ENCODE peak calls at places on chromosomes 3 and 15, in eight cellular contexts. One of them, this sample, is unnamed.

GRCh38 chr15:78350058-78350457 is 9.9 kb downstream of the CRABP1 start:
- DNase-seq in stomach: no peak
- DNase-seq in GM23248: no peak
- DNase-seq in naive thymus-derived CD4-positive, alpha-beta T cell: no peak
- DNase-seq in Peyer's patch: no peak
- DNase-seq in psoas muscle: no peak
- DNase-seq in right lobe of liver: no peak
- DNase-seq in GM23338: no peak
- DNase-seq in this sample: no peak

GRCh38 chr3:31550452-31551251 is 17.9 kb downstream of the STT3B start:
- DNase-seq in stomach: no peak
- DNase-seq in GM23248: peak; percentile 57
- DNase-seq in naive thymus-derived CD4-positive, alpha-beta T cell: peak; percentile 47
- DNase-seq in Peyer's patch: no peak
- DNase-seq in psoas muscle: no peak
- DNase-seq in right lobe of liver: no peak
- DNase-seq in GM23338: peak; percentile 51
- DNase-seq in this sample: no peak

GRCh38 chr3:101279162-101279561 is 41.2 kb downstream of the IMPG2 start:
- DNase-seq in stomach: no peak
- DNase-seq in GM23248: peak; percentile 33
- DNase-seq in naive thymus-derived CD4-positive, alpha-beta T cell: no peak
- DNase-seq in Peyer's patch: no peak
- DNase-seq in psoas muscle: no peak
- DNase-seq in right lobe of liver: no peak
- DNase-seq in GM23338: no peak
- DNase-seq in this sample: no peak

GRCh38 chr3:98528474-98529346 is 3.1 kb upstream of the GPR15 start:
- DNase-seq in stomach: no peak
- DNase-seq in GM23248: no peak
- DNase-seq in naive thymus-derived CD4-positive, alpha-beta T cell: no peak
- DNase-seq in Peyer's patch: no peak
- DNase-seq in psoas muscle: no peak
- DNase-seq in right lobe of liver: no peak
- DNase-seq in GM23338: no peak
- DNase-seq in this sample: no peak

GRCh38 chr3:110773413-110773954 is 298.1 kb upstream of the NECTIN3 start:
- DNase-seq in stomach: no peak
- DNase-seq in GM23248: peak; percentile 68
- DNase-seq in naive thymus-derived CD4-positive, alpha-beta T cell: no peak
- DNase-seq in Peyer's patch: no peak
- DNase-seq in psoas muscle: no peak
- DNase-seq in right lobe of liver: no peak
- DNase-seq in GM23338: no peak
- DNase-seq in this sample: no peak

GRCh38 chr3:114803042-114803695 is 343.9 kb downstream of the ZBTB20 start:
- DNase-seq in stomach: no peak
- DNase-seq in GM23248: no peak
- DNase-seq in naive thymus-derived CD4-positive, alpha-beta T cell: no peak
- DNase-seq in Peyer's patch: no peak
- DNase-seq in psoas muscle: no peak
- DNase-seq in right lobe of liver: no peak
- DNase-seq in GM23338: no peak
- DNase-seq in this sample: no peak

GRCh38 chr15:73894133-73894814 is 20.9 kb downstream of the TBC1D21 start:
- DNase-seq in stomach: no peak
- DNase-seq in GM23248: no peak
- DNase-seq in naive thymus-derived CD4-positive, alpha-beta T cell: no peak
- DNase-seq in Peyer's patch: no peak
- DNase-seq in psoas muscle: no peak
- DNase-seq in right lobe of liver: no peak
- DNase-seq in GM23338: no peak
- DNase-seq in this sample: no peak

GRCh38 chr3:58244186-58244585 is 6.6 kb downstream of the ABHD6 start:
- DNase-seq in stomach: no peak
- DNase-seq in GM23248: no peak
- DNase-seq in naive thymus-derived CD4-positive, alpha-beta T cell: no peak
- DNase-seq in Peyer's patch: no peak
- DNase-seq in psoas muscle: no peak
- DNase-seq in right lobe of liver: no peak
- DNase-seq in GM23338: no peak
- DNase-seq in this sample: no peak

GRCh38 chr3:19811689-19812088 is 122.3 kb downstream of the EFHB start:
- DNase-seq in stomach: no peak
- DNase-seq in GM23248: no peak
- DNase-seq in naive thymus-derived CD4-positive, alpha-beta T cell: no peak
- DNase-seq in Peyer's patch: no peak
- DNase-seq in psoas muscle: no peak
- DNase-seq in right lobe of liver: no peak
- DNase-seq in GM23338: no peak
- DNase-seq in this sample: no peak

GRCh38 chr15:40313531-40314398 is 6.0 kb upstream of the PLCB2 start:
- DNase-seq in stomach: peak; percentile 89
- DNase-seq in GM23248: peak; percentile 59
- DNase-seq in naive thymus-derived CD4-positive, alpha-beta T cell: peak; percentile 69
- DNase-seq in Peyer's patch: peak; percentile 64
- DNase-seq in psoas muscle: no peak
- DNase-seq in right lobe of liver: no peak
- DNase-seq in GM23338: no peak
- DNase-seq in this sample: peak; percentile 78

GRCh38 chr3:141410408-141410807 is 42.1 kb downstream of the ZBTB38 start:
- DNase-seq in stomach: no peak
- DNase-seq in GM23248: peak; percentile 75
- DNase-seq in naive thymus-derived CD4-positive, alpha-beta T cell: no peak
- DNase-seq in Peyer's patch: no peak
- DNase-seq in psoas muscle: peak; percentile 84
- DNase-seq in right lobe of liver: peak; percentile 53
- DNase-seq in GM23338: no peak
- DNase-seq in this sample: no peak

GRCh38 chr3:147394168-147394941 is 12.0 kb downstream of the ZIC4 start:
- DNase-seq in stomach: no peak
- DNase-seq in GM23248: peak; percentile 78
- DNase-seq in naive thymus-derived CD4-positive, alpha-beta T cell: no peak
- DNase-seq in Peyer's patch: no peak
- DNase-seq in psoas muscle: no peak
- DNase-seq in right lobe of liver: peak; percentile 51
- DNase-seq in GM23338: peak; percentile 56
- DNase-seq in this sample: no peak

GRCh38 chr3:98594630-98594961 is 1.2 kb upstream of the CPOX start:
- DNase-seq in stomach: no peak
- DNase-seq in GM23248: no peak
- DNase-seq in naive thymus-derived CD4-positive, alpha-beta T cell: no peak
- DNase-seq in Peyer's patch: no peak
- DNase-seq in psoas muscle: no peak
- DNase-seq in right lobe of liver: no peak
- DNase-seq in GM23338: no peak
- DNase-seq in this sample: no peak

GRCh38 chr3:54360320-54360719 is 238.0 kb downstream of the CACNA2D3 start:
- DNase-seq in stomach: no peak
- DNase-seq in GM23248: no peak
- DNase-seq in naive thymus-derived CD4-positive, alpha-beta T cell: no peak
- DNase-seq in Peyer's patch: no peak
- DNase-seq in psoas muscle: no peak
- DNase-seq in right lobe of liver: no peak
- DNase-seq in GM23338: peak; percentile 39
- DNase-seq in this sample: no peak

GRCh38 chr3:54366007-54366406 is 243.7 kb downstream of the CACNA2D3 start:
- DNase-seq in stomach: no peak
- DNase-seq in GM23248: no peak
- DNase-seq in naive thymus-derived CD4-positive, alpha-beta T cell: no peak
- DNase-seq in Peyer's patch: no peak
- DNase-seq in psoas muscle: no peak
- DNase-seq in right lobe of liver: no peak
- DNase-seq in GM23338: no peak
- DNase-seq in this sample: no peak

GRCh38 chr3:54358969-54359648 is 236.8 kb downstream of the CACNA2D3 start:
- DNase-seq in stomach: no peak
- DNase-seq in GM23248: no peak
- DNase-seq in naive thymus-derived CD4-positive, alpha-beta T cell: no peak
- DNase-seq in Peyer's patch: no peak
- DNase-seq in psoas muscle: peak; percentile 84
- DNase-seq in right lobe of liver: peak; percentile 78
- DNase-seq in GM23338: no peak
- DNase-seq in this sample: no peak

GRCh38 chr3:54358327-54358726 is 236.0 kb downstream of the CACNA2D3 start:
- DNase-seq in stomach: no peak
- DNase-seq in GM23248: peak; percentile 40
- DNase-seq in naive thymus-derived CD4-positive, alpha-beta T cell: no peak
- DNase-seq in Peyer's patch: no peak
- DNase-seq in psoas muscle: peak; percentile 77
- DNase-seq in right lobe of liver: no peak
- DNase-seq in GM23338: no peak
- DNase-seq in this sample: no peak

DNA sequence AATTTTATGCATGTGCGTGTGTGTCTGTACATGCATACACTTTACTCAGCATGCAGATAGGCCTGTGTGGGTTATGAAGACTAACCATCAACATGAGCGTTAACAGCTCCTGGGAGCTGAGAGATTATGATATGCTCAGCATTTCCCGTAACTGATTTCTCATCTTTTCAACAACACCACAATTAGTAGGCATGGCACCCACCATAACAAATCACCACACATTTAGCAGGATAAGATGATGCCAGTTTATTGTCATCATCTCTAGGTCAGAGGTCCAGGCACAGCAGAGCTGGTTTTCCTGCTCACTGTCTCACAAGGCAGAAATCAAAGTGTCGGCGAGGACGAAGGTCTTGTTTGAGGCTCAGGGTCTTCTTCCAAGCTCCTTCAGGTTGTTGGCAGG is 239.5 kb downstream of the CACNA2D3 start:
- DNase-seq in stomach: no peak
- DNase-seq in GM23248: no peak
- DNase-seq in naive thymus-derived CD4-positive, alpha-beta T cell: no peak
- DNase-seq in Peyer's patch: no peak
- DNase-seq in psoas muscle: no peak
- DNase-seq in right lobe of liver: no peak
- DNase-seq in GM23338: no peak
- DNase-seq in this sample: no peak
- H3K36me3 ChIP-seq in stomach: no peaks in the 10 kb centered on the region
- H3K36me3 ChIP-seq in GM23248: no peaks in the 10 kb centered on the region
- H3K36me3 ChIP-seq in naive thymus-derived CD4-positive, alpha-beta T cell: no peaks in the 10 kb centered on the region
- H3K36me3 ChIP-seq in Peyer's patch: no peaks in the 10 kb centered on the region
- H3K36me3 ChIP-seq in psoas muscle: no peaks in the 10 kb centered on the region
- H3K36me3 ChIP-seq in right lobe of liver: no peaks in the 10 kb centered on the region
- H3K36me3 ChIP-seq in GM23338: no peaks in the 10 kb centered on the region
- H3K36me3 ChIP-seq in this sample: no peaks in the 10 kb centered on the region

GRCh38 chr3:49015072-49015471 is 3.3 kb downstream of the DALRD3 start:
- DNase-seq in stomach: no peak
- DNase-seq in GM23248: no peak
- DNase-seq in naive thymus-derived CD4-positive, alpha-beta T cell: no peak
- DNase-seq in Peyer's patch: no peak
- DNase-seq in psoas muscle: no peak
- DNase-seq in right lobe of liver: no peak
- DNase-seq in GM23338: no peak
- DNase-seq in this sample: peak; percentile 68

GRCh38 chr3:49013738-49014660 is 4.4 kb downstream of the DALRD3 start:
- DNase-seq in stomach: peak; percentile 66
- DNase-seq in GM23248: peak; percentile 63
- DNase-seq in naive thymus-derived CD4-positive, alpha-beta T cell: no peak
- DNase-seq in Peyer's patch: peak; percentile 77
- DNase-seq in psoas muscle: peak; percentile 67
- DNase-seq in right lobe of liver: no peak
- DNase-seq in GM23338: peak; percentile 88
- DNase-seq in this sample: peak; percentile 60

GRCh38 chr3:49012441-49013017 is 5.3 kb downstream of the WDR6 start:
- DNase-seq in stomach: no peak
- DNase-seq in GM23248: no peak
- DNase-seq in naive thymus-derived CD4-positive, alpha-beta T cell: no peak
- DNase-seq in Peyer's patch: no peak
- DNase-seq in psoas muscle: no peak
- DNase-seq in right lobe of liver: no peak
- DNase-seq in GM23338: no peak
- DNase-seq in this sample: no peak

GRCh38 chr3:49015765-49016164 is 2.6 kb downstream of the DALRD3 start:
- DNase-seq in stomach: no peak
- DNase-seq in GM23248: peak; percentile 30
- DNase-seq in naive thymus-derived CD4-positive, alpha-beta T cell: no peak
- DNase-seq in Peyer's patch: no peak
- DNase-seq in psoas muscle: no peak
- DNase-seq in right lobe of liver: no peak
- DNase-seq in GM23338: no peak
- DNase-seq in this sample: no peak

GRCh38 chr3:49013113-49013737 is 5.2 kb downstream of the DALRD3 start:
- DNase-seq in stomach: no peak
- DNase-seq in GM23248: no peak
- DNase-seq in naive thymus-derived CD4-positive, alpha-beta T cell: no peak
- DNase-seq in Peyer's patch: no peak
- DNase-seq in psoas muscle: no peak
- DNase-seq in right lobe of liver: no peak
- DNase-seq in GM23338: no peak
- DNase-seq in this sample: peak; percentile 55
- H3K36me3 ChIP-seq in stomach: peaks cover 68% of the 10 kb centered on the region
- H3K36me3 ChIP-seq in GM23248: peaks cover 11% of the 10 kb centered on the region
- H3K36me3 ChIP-seq in naive thymus-derived CD4-positive, alpha-beta T cell: peaks cover 54% of the 10 kb centered on the region
- H3K36me3 ChIP-seq in Peyer's patch: no peaks in the 10 kb centered on the region
- H3K36me3 ChIP-seq in psoas muscle: peaks cover 3% of the 10 kb centered on the region
- H3K36me3 ChIP-seq in right lobe of liver: peaks cover 30% of the 10 kb centered on the region
- H3K36me3 ChIP-seq in GM23338: peaks cover 19% of the 10 kb centered on the region
- H3K36me3 ChIP-seq in this sample: peaks cover 11% of the 10 kb centered on the region

GRCh38 chr15:85727068-85727467 is 67.7 kb downstream of the KLHL25 start:
- DNase-seq in stomach: no peak
- DNase-seq in GM23248: peak; percentile 74
- DNase-seq in naive thymus-derived CD4-positive, alpha-beta T cell: no peak
- DNase-seq in Peyer's patch: no peak
- DNase-seq in psoas muscle: no peak
- DNase-seq in right lobe of liver: no peak
- DNase-seq in GM23338: no peak
- DNase-seq in this sample: no peak

GRCh38 chr15:85725564-85725963 is 69.2 kb downstream of the KLHL25 start:
- DNase-seq in stomach: no peak
- DNase-seq in GM23248: peak; percentile 67
- DNase-seq in naive thymus-derived CD4-positive, alpha-beta T cell: no peak
- DNase-seq in Peyer's patch: no peak
- DNase-seq in psoas muscle: no peak
- DNase-seq in right lobe of liver: no peak
- DNase-seq in GM23338: no peak
- DNase-seq in this sample: no peak

GRCh38 chr15:85726446-85726845 is 68.3 kb downstream of the KLHL25 start:
- DNase-seq in stomach: no peak
- DNase-seq in GM23248: peak; percentile 70
- DNase-seq in naive thymus-derived CD4-positive, alpha-beta T cell: no peak
- DNase-seq in Peyer's patch: no peak
- DNase-seq in psoas muscle: no peak
- DNase-seq in right lobe of liver: no peak
- DNase-seq in GM23338: no peak
- DNase-seq in this sample: no peak

GRCh38 chr15:85733415-85733814 is 61.3 kb downstream of the KLHL25 start:
- DNase-seq in stomach: no peak
- DNase-seq in GM23248: no peak
- DNase-seq in naive thymus-derived CD4-positive, alpha-beta T cell: no peak
- DNase-seq in Peyer's patch: no peak
- DNase-seq in psoas muscle: no peak
- DNase-seq in right lobe of liver: no peak
- DNase-seq in GM23338: no peak
- DNase-seq in this sample: no peak

GRCh38 chr15:85730001-85730820 is 64.5 kb downstream of the KLHL25 start:
- DNase-seq in stomach: no peak
- DNase-seq in GM23248: peak; percentile 72
- DNase-seq in naive thymus-derived CD4-positive, alpha-beta T cell: peak; percentile 72
- DNase-seq in Peyer's patch: no peak
- DNase-seq in psoas muscle: no peak
- DNase-seq in right lobe of liver: no peak
- DNase-seq in GM23338: peak; percentile 83
- DNase-seq in this sample: no peak
- H3K36me3 ChIP-seq in stomach: peaks cover 99% of the 10 kb centered on the region
- H3K36me3 ChIP-seq in GM23248: peaks cover 37% of the 10 kb centered on the region
- H3K36me3 ChIP-seq in naive thymus-derived CD4-positive, alpha-beta T cell: peaks cover 88% of the 10 kb centered on the region
- H3K36me3 ChIP-seq in Peyer's patch: no peaks in the 10 kb centered on the region
- H3K36me3 ChIP-seq in psoas muscle: peaks cover 7% of the 10 kb centered on the region
- H3K36me3 ChIP-seq in right lobe of liver: peaks cover 46% of the 10 kb centered on the region
- H3K36me3 ChIP-seq in GM23338: peaks cover 24% of the 10 kb centered on the region
- H3K36me3 ChIP-seq in this sample: no peaks in the 10 kb centered on the region

GRCh38 chr3:44989141-44989540 is 13.1 kb downstream of the EXOSC7 start:
- DNase-seq in stomach: no peak
- DNase-seq in GM23248: no peak
- DNase-seq in naive thymus-derived CD4-positive, alpha-beta T cell: no peak
- DNase-seq in Peyer's patch: no peak
- DNase-seq in psoas muscle: no peak
- DNase-seq in right lobe of liver: no peak
- DNase-seq in GM23338: peak; percentile 12
- DNase-seq in this sample: no peak
- H3K36me3 ChIP-seq in stomach: peaks cover 39% of the 10 kb centered on the region
- H3K36me3 ChIP-seq in GM23248: no peaks in the 10 kb centered on the region
- H3K36me3 ChIP-seq in naive thymus-derived CD4-positive, alpha-beta T cell: peaks cover 16% of the 10 kb centered on the region
- H3K36me3 ChIP-seq in Peyer's patch: no peaks in the 10 kb centered on the region
- H3K36me3 ChIP-seq in psoas muscle: peaks cover 4% of the 10 kb centered on the region
- H3K36me3 ChIP-seq in right lobe of liver: no peaks in the 10 kb centered on the region
- H3K36me3 ChIP-seq in GM23338: peaks cover 12% of the 10 kb centered on the region
- H3K36me3 ChIP-seq in this sample: no peaks in the 10 kb centered on the region